ENCODE peak calls at places on chromosomes 11 and 22, in six cellular contexts. K is activated T-cell treated with anti-CD3 and anti-CD28 coated beads, Interleukin-2, amount 50 U/mL, for 72 hours; R is nephron progenitor cell; Z is naive B cell; I is amygdala; W is mammary epithelial cell. E is an unnamed sample.
A peak's percentile ranks its signal among the peaks of the same experiment; 100 is the strongest.

GRCh38 chr22:27125539-27125938 is 468.2 kb downstream of the MIAT start:
- DNase-seq in Z (no peak), R (no peak), W (peak; percentile 54), I (no peak), K (no peak), E (no peak)

GRCh38 chr11:122656073-122656630 is 630 bp downstream of the UBASH3B start:
- DNase-seq in K (peak; percentile 57), Z (no peak), W (peak; percentile 70), R (peak; percentile 75), I (peak; percentile 54), E (peak; percentile 58)

GRCh38 chr11:85040166-85040565 is 587.0 kb downstream of the DLG2 start:
- DNase-seq in W (no peak), Z (no peak), I (no peak), R (no peak), K (no peak), E (no peak)

GRCh38 chr11:66264893-66265292 is 3.5 kb upstream of the RAB1B start:
- DNase-seq in K (peak; percentile 55), I (no peak), R (peak; percentile 44), Z (no peak), W (no peak), E (no peak)

GRCh38 chr11:8011981-8012444 is 24.9 kb downstream of the EIF3F start:
- DNase-seq in Z (no peak), W (peak; percentile 83), I (no peak), R (no peak), K (no peak), E (no peak)

GRCh38 chr11:66480116-66480938 is at the start of gene DPP3:
- DNase-seq in R (peak; percentile 98), Z (peak; percentile 95), W (peak; percentile 97), K (peak; percentile 98), I (peak; percentile 88), E (peak; percentile 98)

GRCh38 chr11:61056981-61057380 is 45.3 kb upstream of the CD5 start:
- DNase-seq in W (no peak), I (no peak), K (no peak), R (no peak), Z (no peak), E (no peak)

GRCh38 chr11:92048415-92048814 is 176.2 kb upstream of the FAT3 start:
- DNase-seq in R (no peak), Z (no peak), K (no peak), W (peak; percentile 58), I (no peak), E (peak; percentile 24)

GRCh38 chr11:12182650-12183511 is 72.5 kb downstream of the MICAL2 start:
- DNase-seq in Z (no peak), I (no peak), R (peak; percentile 27), W (peak; percentile 90), K (no peak), E (peak; percentile 68)

GRCh38 chr11:125999234-125999880 is 53.5 kb downstream of the VSIG10L2 start:
- DNase-seq in R (no peak), K (no peak), Z (no peak), W (no peak), I (no peak), E (no peak)

GRCh38 chr22:48198489-48199459 is 1436.3 kb downstream of the TBC1D22A start:
- DNase-seq in R (no peak), W (no peak), Z (no peak), K (no peak), I (no peak), E (no peak)

GRCh38 chr11:128936546-128937275 is 6.0 kb downstream of the TP53AIP1 start:
- DNase-seq in Z (no peak), R (peak; percentile 36), K (no peak), I (no peak), W (no peak), E (no peak)